ENCODE peak calls at places on chromosomes 2 and 18, in eight cellular contexts. H is tibial artery, B is neuronal stem cell, Z is neural progenitor cell, S is left ventricle myocardium inferior, L is astrocyte, T is lower lobe of right lung, E is mesenchymal stem cell. N is an unnamed sample. For H3K4me1, the result is how much of the 10 kb centered on the place peaks cover.

GRCh38 chr2:7037340-7038333 is 120.4 kb downstream of the RNF144A start:
- DNase-seq in H (peak), B (peak), Z (peak), S (peak), L (peak), T (peak), E (peak), N (peak)

GRCh38 chr2:204680576-204680975 is 135.3 kb downstream of the PARD3B start:
- DNase-seq in H (no peak), B (no peak), Z (no peak), S (no peak), L (peak), T (no peak), E (no peak), N (no peak)

GRCh38 chr2:239288951-239289481 is 111.8 kb downstream of the HDAC4 start:
- DNase-seq in H (peak), B (peak), Z (peak), S (no peak), L (no peak), T (peak), E (peak), N (peak)

GRCh38 chr18:48170651-48171050 is 238.5 kb downstream of the ZBTB7C start:
- DNase-seq in H (peak), B (no peak), Z (no peak), S (no peak), L (no peak), T (no peak), E (no peak), N (no peak)

GRCh38 chr18:24231773-24232735 is 93.2 kb downstream of the CABYR start:
- DNase-seq in H (no peak), B (no peak), Z (no peak), S (no peak), L (peak), T (no peak), E (no peak), N (no peak)

GRCh38 chr2:164706522-164706921 is 85.2 kb upstream of the GRB14 start:
- DNase-seq in H (no peak), B (no peak), Z (no peak), S (no peak), L (peak), T (no peak), E (peak), N (no peak)

GRCh38 chr2:42618972-42619371 is 50.5 kb downstream of the MTA3 start:
- DNase-seq in H (no peak), B (no peak), Z (no peak), S (no peak), L (peak), T (no peak), E (peak), N (no peak)

GRCh38 chr2:210461401-210461800 is 15.2 kb downstream of the LANCL1 start:
- DNase-seq in H (no peak), B (no peak), Z (no peak), S (no peak), L (no peak), T (no peak), E (no peak), N (no peak)

GRCh38 chr2:185628985-185629384 is 109.6 kb upstream of the FSIP2 start:
- DNase-seq in H (no peak), B (peak), Z (peak), S (no peak), L (no peak), T (no peak), E (no peak), N (peak)

GRCh38 chr18:4631239-4631638 is 176.1 kb upstream of the DLGAP1 start:
- DNase-seq in H (no peak), B (no peak), Z (no peak), S (no peak), L (no peak), T (no peak), E (no peak), N (no peak)

GRCh38 chr2:171893196-171893823 is 734 bp downstream of the SLC25A12 start:
- DNase-seq in H (no peak), B (no peak), Z (no peak), S (no peak), L (no peak), T (no peak), E (no peak), N (no peak)

GRCh38 chr2:98012561-98012979 is 16.8 kb upstream of the TMEM131 start:
- DNase-seq in H (no peak), B (no peak), Z (no peak), S (no peak), L (no peak), T (no peak), E (no peak), N (no peak)

GRCh38 chr2:108444941-108445840 is 3.8 kb upstream of the GCC2 start:
- DNase-seq in H (no peak), B (no peak), Z (no peak), S (no peak), L (no peak), T (no peak), E (no peak), N (peak)

GRCh38 chr18:60663060-60663989 is 290.8 kb upstream of the MC4R start:
- DNase-seq in H (no peak), B (no peak), Z (no peak), S (no peak), L (no peak), T (no peak), E (no peak), N (no peak)

GRCh38 chr2:42132066-42132965 is 36.8 kb upstream of the EML4 start:
- DNase-seq in H (no peak), B (no peak), Z (no peak), S (no peak), L (peak), T (no peak), E (peak), N (no peak)

GRCh38 chr2:235669269-235669831 is 175.5 kb downstream of the AGAP1 start:
- DNase-seq in H (peak), B (peak), Z (peak), S (peak), L (peak), T (peak), E (peak), N (peak)

GRCh38 chr2:73257425-73258125 is 23.5 kb downstream of the CCT7 start:
- DNase-seq in H (no peak), B (no peak), Z (no peak), S (no peak), L (no peak), T (peak), E (no peak), N (no peak)

GRCh38 chr2:236136483-236136882 is 31.7 kb downstream of the GBX2 start:
- DNase-seq in H (no peak), B (no peak), Z (no peak), S (no peak), L (no peak), T (no peak), E (no peak), N (no peak)

GRCh38 chr2:185132501-185133041 is 534.2 kb downstream of the ZNF804A start:
- DNase-seq in H (no peak), B (no peak), Z (no peak), S (no peak), L (no peak), T (peak), E (no peak), N (no peak)

GRCh38 chr2:8587251-8587791 is 94.5 kb upstream of the ID2 start:
- DNase-seq in H (no peak), B (no peak), Z (no peak), S (no peak), L (no peak), T (peak), E (no peak), N (no peak)

GRCh38 chr2:46669996-46670793 is 190.8 kb downstream of the TMEM247 start:
- DNase-seq in H (no peak), B (no peak), Z (no peak), S (no peak), L (peak), T (no peak), E (peak), N (peak)

GRCh38 chr2:161136696-161137324 is 23.4 kb upstream of the TANK start:
- DNase-seq in H (no peak), B (no peak), Z (no peak), S (no peak), L (peak), T (no peak), E (peak), N (no peak)

GRCh38 chr2:188765522-188765921 is 208.7 kb upstream of the COL3A1 start:
- DNase-seq in H (no peak), B (peak), Z (peak), S (no peak), L (peak), T (no peak), E (peak), N (peak)

GRCh38 chr2:36650031-36650430 is 46.5 kb upstream of the VIT start:
- DNase-seq in H (no peak), B (no peak), Z (no peak), S (no peak), L (peak), T (no peak), E (peak), N (no peak)

GRCh38 chr18:48563027-48563426 is 24.2 kb downstream of the CTIF start:
- DNase-seq in H (peak), B (no peak), Z (no peak), S (no peak), L (peak), T (no peak), E (peak), N (no peak)

GRCh38 chr18:49874238-49874637 is 60.9 kb upstream of the ACAA2 start:
- DNase-seq in H (no peak), B (no peak), Z (no peak), S (no peak), L (no peak), T (no peak), E (no peak), N (no peak)

GRCh38 chr2:120622886-120623753 is 112.5 kb upstream of the GLI2 start:
- DNase-seq in H (peak), B (no peak), Z (no peak), S (no peak), L (no peak), T (no peak), E (no peak), N (no peak)

GRCh38 chr2:108594982-108595464 is 60.8 kb downstream of the LIMS1 start:
- DNase-seq in H (no peak), B (no peak), Z (no peak), S (no peak), L (peak), T (no peak), E (peak), N (no peak)

GRCh38 chr2:99520813-99521212 is 31.0 kb upstream of the REV1 start:
- DNase-seq in H (no peak), B (no peak), Z (no peak), S (no peak), L (no peak), T (no peak), E (no peak), N (no peak)

GRCh38 chr18:45493830-45494229 is 121.4 kb upstream of the SLC14A2 start:
- DNase-seq in H (no peak), B (no peak), Z (no peak), S (no peak), L (no peak), T (no peak), E (no peak), N (no peak)

GRCh38 chr2:27502149-27502548 is 5.5 kb downstream of the GCKR start:
- DNase-seq in H (no peak), B (no peak), Z (no peak), S (no peak), L (peak), T (no peak), E (no peak), N (no peak)

GRCh38 chr18:48129621-48130082 is 199.2 kb upstream of the SMAD2 start:
- DNase-seq in H (peak), B (no peak), Z (no peak), S (no peak), L (no peak), T (no peak), E (no peak), N (no peak)

GRCh38 chr2:190180313-190181065 is 118.0 kb upstream of the MSTN start:
- DNase-seq in H (peak), B (peak), Z (peak), S (peak), L (no peak), T (peak), E (peak), N (peak)

GRCh38 chr2:104866883-104867350 is 13.0 kb downstream of the POU3F3 start:
- DNase-seq in H (no peak), B (peak), Z (peak), S (no peak), L (no peak), T (no peak), E (no peak), N (no peak)

GRCh38 chr2:215288112-215288815 is 23.6 kb upstream of the ATIC start:
- DNase-seq in H (no peak), B (no peak), Z (no peak), S (no peak), L (no peak), T (no peak), E (no peak), N (no peak)

GRCh38 chr2:238814815-238815214 is 33.1 kb upstream of the TWIST2 start:
- DNase-seq in H (no peak), B (no peak), Z (no peak), S (no peak), L (no peak), T (no peak), E (no peak), N (no peak)

GRCh38 chr2:218293715-218294429 is 1.6 kb upstream of the TMBIM1 start:
- DNase-seq in H (no peak), B (no peak), Z (no peak), S (no peak), L (no peak), T (no peak), E (no peak), N (no peak)

GRCh38 chr2:218292700-218293014 is 354 bp upstream of the TMBIM1 start:
- DNase-seq in H (no peak), B (no peak), Z (no peak), S (no peak), L (no peak), T (no peak), E (no peak), N (no peak)

GRCh38 chr2:218290316-218291261 is 1.7 kb downstream of the TMBIM1 start:
- DNase-seq in H (no peak), B (no peak), Z (no peak), S (no peak), L (no peak), T (no peak), E (no peak), N (no peak)

GRCh38 chr2:218291318-218291933 is 877 bp downstream of the TMBIM1 start:
- DNase-seq in H (no peak), B (no peak), Z (no peak), S (no peak), L (no peak), T (peak), E (no peak), N (no peak)

DNA sequence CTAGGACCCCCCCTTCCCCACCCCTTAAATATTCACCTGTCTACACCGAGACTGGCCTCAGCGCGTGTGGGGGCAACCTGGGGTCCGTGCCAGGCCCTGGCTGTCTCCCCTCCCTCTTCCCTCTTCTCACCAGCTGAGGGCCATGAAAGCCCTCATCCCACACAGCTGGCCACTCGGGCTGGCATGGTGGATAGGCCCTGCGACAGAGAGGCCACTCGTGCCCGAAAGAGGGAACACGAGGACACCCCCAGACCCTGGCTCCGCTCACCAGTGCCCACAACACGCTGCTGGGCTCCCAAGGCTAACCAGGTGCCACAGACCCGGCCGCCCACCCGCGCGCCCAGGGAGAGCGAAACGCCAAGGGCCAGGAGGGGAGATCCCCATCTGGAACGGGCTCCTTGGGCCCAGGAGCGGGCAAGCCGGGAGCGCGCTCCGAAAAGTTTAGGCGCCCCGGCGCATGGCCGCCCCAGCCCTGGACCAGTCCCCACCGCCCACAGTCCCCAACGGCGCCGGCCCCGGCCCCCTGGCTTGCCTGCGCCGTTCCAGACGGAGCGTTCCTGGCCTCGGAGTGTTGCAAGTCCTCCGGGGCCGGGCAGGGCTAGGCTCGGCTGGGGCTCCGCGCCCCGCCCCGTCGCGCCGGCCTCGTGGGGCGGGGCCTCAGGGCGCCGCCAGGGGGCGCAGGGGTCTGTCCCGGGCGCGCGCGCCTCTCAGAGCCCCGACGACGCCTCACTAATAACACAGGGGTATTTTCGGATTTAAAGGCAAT is at the start of gene TMBIM1:
- DNase-seq in H (peak), B (peak), Z (peak), S (peak), L (no peak), T (peak), E (peak), N (peak)
- H3K4me1 ChIP-seq in H (under half), B (under half), Z (under half), S (half or more), L (under half), T (half or more), E (under half), N (under half)

DNA sequence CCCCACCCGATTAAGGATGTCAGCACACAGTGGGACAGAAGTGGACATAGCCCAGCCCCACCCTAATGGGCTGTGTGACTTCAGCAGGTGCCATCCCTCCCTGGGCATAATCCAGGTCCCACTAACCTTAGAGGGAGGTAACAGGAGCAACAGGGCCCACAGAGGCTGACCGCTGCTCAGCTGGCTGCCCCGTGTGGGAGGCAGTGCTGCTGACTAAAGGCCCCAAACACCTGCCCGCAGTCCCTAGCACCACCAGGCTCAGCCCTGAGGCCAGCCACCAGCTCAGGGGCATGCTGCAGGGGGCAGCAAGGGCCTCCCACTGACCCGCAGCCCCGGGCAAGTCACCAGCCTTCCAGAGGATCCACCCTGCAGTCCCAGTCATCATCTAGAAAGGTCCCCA is 14.6 kb downstream of the BIN1 start:
- DNase-seq in H (no peak), B (no peak), Z (no peak), S (no peak), L (no peak), T (peak), E (no peak), N (no peak)
- H3K4me1 ChIP-seq in H (under half), B (under half), Z (under half), S (under half), L (under half), T (under half), E (half or more), N (under half)

DNA sequence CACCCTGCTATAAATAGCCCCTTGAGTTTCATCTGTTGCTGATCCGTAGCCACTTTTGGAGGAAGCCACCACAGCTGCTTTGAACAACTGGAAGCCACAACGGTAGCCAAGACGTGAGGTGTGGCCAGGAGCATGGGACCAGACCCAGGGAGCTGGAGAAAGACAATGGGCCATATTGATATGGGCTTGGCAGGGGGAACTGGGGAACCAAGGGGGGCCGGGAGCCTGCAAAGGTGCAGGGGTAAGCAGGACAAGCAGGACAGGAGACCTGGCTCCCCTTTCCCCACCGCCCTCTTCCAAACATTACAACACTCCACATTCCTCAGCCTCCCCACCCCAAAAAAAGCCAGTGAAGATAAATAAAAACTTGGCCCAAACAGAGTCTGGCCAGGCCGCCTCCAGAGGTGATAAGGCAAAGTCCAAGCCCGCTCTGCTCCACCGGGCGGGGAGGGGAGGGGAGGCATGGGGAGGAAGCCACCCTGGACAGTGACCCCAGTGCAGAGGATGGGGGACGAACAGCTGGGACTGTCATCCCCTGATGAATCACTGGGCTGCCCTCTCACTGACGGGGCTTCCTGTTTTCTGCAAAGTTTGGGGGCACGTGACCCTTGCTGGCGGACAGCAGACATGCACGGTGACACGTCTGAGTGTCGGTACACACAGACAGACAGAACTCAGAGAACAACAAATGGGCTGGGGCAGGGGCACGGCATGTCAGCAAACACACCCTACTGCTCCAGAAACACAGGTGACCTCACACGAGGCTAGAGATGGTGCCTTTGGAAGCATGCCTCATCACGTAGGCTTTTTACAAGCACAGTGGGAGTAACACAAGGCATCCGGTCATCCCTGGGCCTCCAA is 100.3 kb downstream of the TNS1 start:
- DNase-seq in H (peak), B (no peak), Z (no peak), S (peak), L (peak), T (peak), E (peak), N (no peak)
- H3K4me1 ChIP-seq in H (under half), B (under half), Z (under half), S (half or more), L (half or more), T (half or more), E (under half), N (under half)

DNA sequence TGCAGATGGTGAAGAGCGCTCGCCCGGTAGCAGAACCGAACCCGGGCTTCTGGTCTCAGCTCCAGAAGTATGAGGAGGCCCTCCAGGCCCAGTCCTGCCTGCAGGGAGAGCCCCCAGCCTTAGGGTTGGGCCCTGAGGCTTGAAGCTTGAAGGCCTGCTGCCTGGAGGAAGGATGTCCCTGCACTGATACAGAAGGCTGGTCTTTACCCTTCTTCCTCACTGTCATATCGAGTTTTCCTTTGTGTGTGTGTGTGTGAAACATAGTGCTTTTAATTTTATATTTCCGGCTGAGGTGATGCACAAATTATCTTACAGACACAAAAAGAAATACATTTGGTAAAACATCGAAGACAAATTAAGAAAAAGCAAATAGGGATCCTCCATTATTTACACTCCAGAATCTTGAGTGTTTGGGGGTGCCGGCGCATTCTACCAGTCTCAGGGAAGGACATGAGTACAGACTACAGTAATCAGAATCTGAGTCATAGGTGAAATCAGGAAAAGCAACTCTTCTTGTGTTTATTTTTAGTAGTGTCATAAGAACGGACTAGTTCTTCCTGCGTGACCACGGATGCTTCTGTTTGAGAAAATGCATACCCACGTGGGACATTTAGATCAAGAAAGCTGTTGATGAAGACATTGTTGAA is 1.3 kb downstream of the DUSP28 start:
- DNase-seq in H (no peak), B (no peak), Z (no peak), S (no peak), L (peak), T (no peak), E (peak), N (no peak)
- H3K4me1 ChIP-seq in H (under half), B (under half), Z (under half), S (half or more), L (under half), T (half or more), E (under half), N (under half)

N was measured in BE2C.